ENCODE peak calls at places on chromosomes 3 and 15, in four cellular contexts. X, H, Q and F are unnamed samples.

GRCh38 chr3:4297486-4297885 is 5.7 kb upstream of the SETMAR start:
- DNase-seq in X (peak), H (no peak), Q (no peak), F (no peak)

GRCh38 chr3:70488131-70488530 is 175.7 kb upstream of the MDFIC2 start:
- DNase-seq in X (no peak), H (no peak), Q (peak), F (no peak)

GRCh38 chr15:49255966-49256759 is 86.1 kb downstream of the GALK2 start:
- DNase-seq in X (no peak), H (no peak), Q (no peak), F (no peak)

GRCh38 chr15:49627407-49627877 is 6.6 kb downstream of the DTWD1 start:
- DNase-seq in X (no peak), H (no peak), Q (peak), F (peak)

GRCh38 chr15:48244923-48245322 is 38.8 kb downstream of the SLC12A1 start:
- DNase-seq in X (no peak), H (no peak), Q (peak), F (peak)

GRCh38 chr3:79161941-79162340 is 605.9 kb downstream of the ROBO1 start:
- DNase-seq in X (no peak), H (no peak), Q (peak), F (no peak)

GRCh38 chr15:42716626-42717025 is 20.3 kb downstream of the CDAN1 start:
- DNase-seq in X (no peak), H (no peak), Q (peak), F (no peak)

GRCh38 chr15:50077655-50078054 is 41.4 kb downstream of the ATP8B4 start:
- DNase-seq in X (no peak), H (no peak), Q (no peak), F (no peak)

GRCh38 chr3:23253214-23253613 is 50.1 kb downstream of the UBE2E2 start:
- DNase-seq in X (no peak), H (no peak), Q (no peak), F (no peak)

GRCh38 chr15:40721716-40722115 is 26.7 kb downstream of the RAD51 start:
- DNase-seq in X (no peak), H (no peak), Q (no peak), F (no peak)

GRCh38 chr3:192183109-192183508 is 544.2 kb downstream of the FGF12 start:
- DNase-seq in X (no peak), H (no peak), Q (no peak), F (no peak)

GRCh38 chr15:83569341-83569740 is 84.6 kb upstream of the ADAMTSL3 start:
- DNase-seq in X (no peak), H (no peak), Q (no peak), F (no peak)

GRCh38 chr3:152196782-152197181 is 71.9 kb upstream of the MBNL1 start:
- DNase-seq in X (no peak), H (no peak), Q (no peak), F (no peak)

DNA sequence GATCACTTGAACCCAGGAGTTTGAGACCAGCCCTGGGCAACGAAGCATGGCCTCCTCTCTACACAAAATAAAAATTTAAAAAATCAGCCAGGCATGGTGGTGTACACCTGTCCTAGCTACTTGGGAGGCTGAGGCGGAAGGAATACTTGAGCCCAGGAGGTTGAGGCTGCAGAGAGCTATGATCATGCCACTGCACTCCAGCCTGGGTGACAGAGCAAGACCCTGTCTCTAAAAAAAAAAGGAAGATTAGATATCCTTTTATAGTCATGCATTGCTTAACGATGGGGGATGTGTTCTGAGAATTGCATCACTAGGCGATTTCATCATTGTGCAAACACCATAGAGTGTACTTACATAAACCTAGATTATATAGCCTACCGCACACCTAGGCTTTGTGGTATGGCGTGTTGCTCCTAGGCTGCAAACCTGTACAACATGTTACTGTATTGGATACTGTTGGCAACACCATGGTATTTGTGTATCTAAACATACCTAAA is 12.6 kb downstream of the ALAS1 start:
- DNase-seq in X (peak), H (no peak), Q (peak), F (no peak)
- H3K27ac ChIP-seq in X (peak), H (no peak), Q (no peak), F (peak)

GRCh38 chr15:56227780-56228179 is 15.9 kb downstream of the RFX7 start:
- DNase-seq in X (no peak), H (no peak), Q (no peak), F (no peak)
- H3K27ac ChIP-seq in X (no peak), H (no peak), Q (no peak), F (no peak)

GRCh38 chr3:138327831-138328230 is 1.8 kb downstream of the NME9 start:
- DNase-seq in X (no peak), H (no peak), Q (no peak), F (peak)
- H3K27ac ChIP-seq in X (no peak), H (no peak), Q (no peak), F (no peak)

GRCh38 chr3:141150431-141150830 is 81.2 kb upstream of the PXYLP1 start:
- DNase-seq in X (no peak), H (no peak), Q (no peak), F (no peak)

GRCh38 chr3:141150931-141151330 is 80.7 kb upstream of the PXYLP1 start:
- DNase-seq in X (no peak), H (no peak), Q (no peak), F (no peak)

GRCh38 chr3:141152801-141153678 is 78.6 kb upstream of the PXYLP1 start:
- DNase-seq in X (no peak), H (peak), Q (no peak), F (no peak)

GRCh38 chr3:141152130-141152529 is 79.5 kb upstream of the PXYLP1 start:
- DNase-seq in X (no peak), H (no peak), Q (no peak), F (no peak)

DNA sequence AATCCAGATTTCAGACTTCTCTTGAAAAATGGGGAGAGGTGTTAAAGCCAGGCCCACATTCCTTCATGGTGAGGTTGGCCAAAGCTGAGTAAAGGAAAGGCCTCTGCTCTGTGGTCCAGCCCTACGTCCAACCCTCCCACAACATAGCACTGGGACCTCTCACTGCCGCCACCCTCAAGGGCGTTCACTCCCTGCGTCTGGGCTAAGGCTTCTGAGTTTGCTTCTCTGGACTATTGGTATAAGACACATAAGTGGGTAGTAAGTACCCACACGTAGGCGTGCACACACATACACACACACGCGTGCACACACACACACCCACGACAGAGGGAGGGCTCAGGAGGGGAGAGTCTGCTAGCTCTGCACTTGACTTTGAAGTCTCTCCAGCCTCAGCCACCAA is 80.2 kb upstream of the PXYLP1 start:
- DNase-seq in X (no peak), H (peak), Q (peak), F (no peak)
- H3K27ac ChIP-seq in X (no peak), H (no peak), Q (no peak), F (no peak)

DNA sequence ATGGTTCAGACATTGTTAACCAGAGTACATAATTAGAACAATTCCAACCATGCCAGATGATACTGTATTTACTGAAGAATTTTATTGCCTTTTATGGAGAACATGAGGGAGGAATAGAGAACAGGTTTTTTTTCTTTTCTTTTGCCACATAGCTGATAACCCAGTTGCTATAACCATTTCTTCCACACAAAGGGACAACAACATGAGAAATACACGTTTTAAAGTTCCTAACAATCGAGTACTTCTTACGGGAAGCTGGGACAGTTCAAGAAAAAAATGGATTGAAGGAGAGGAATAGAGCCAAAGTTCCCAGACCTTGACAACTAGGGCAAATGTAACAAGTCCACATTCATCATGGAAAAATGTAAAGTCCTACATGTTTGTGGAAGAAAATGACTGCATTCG is 71.7 kb downstream of the FILIP1L start:
- DNase-seq in X (no peak), H (no peak), Q (peak), F (no peak)
- H3K27ac ChIP-seq in X (peak), H (peak), Q (peak), F (no peak)

GRCh38 chr3:16132926-16133325 is 41.6 kb upstream of the GALNT15 start:
- DNase-seq in X (no peak), H (peak), Q (peak), F (no peak)
- H3K27ac ChIP-seq in X (no peak), H (peak), Q (no peak), F (no peak)

DNA sequence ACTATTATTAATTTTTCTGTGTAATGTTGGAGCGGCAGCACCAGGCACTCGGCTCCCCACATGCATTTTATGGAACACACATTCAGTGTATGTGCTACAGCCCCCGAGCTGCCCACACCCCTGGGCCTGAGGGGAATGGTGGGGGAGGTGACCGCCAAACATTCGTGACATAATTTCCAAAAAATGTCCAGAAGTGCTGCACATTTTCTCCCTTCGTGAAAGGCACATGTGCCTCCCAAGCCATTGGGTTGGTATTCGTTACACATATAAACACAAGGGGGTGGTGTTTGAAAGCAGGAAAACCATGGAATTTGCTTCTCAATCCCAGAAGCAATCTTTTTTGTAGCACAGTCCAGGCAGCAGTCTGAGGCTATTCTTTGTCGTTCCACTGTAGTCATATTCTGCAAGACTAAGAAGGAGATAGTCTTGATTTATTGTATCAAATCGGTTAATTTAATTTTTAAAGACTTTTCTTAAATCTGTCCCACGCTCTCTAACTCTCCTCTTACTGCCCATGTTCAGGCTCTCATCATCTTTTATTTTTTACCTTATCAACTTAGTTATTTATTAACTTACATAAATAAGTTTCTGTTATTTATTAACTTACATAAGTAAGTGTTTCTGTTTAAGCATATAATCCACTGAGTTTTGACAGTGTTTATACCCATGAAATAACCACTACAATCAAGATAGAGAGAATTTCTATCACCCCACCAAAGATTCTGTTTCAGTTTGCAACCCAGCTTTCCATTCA is 39.2 kb upstream of the POLR2M start:
- DNase-seq in X (peak), H (no peak), Q (peak), F (peak)
- H3K27ac ChIP-seq in X (peak), H (peak), Q (peak), F (no peak)

GRCh38 chr3:58425782-58426181 is 7.8 kb downstream of the PDHB start:
- DNase-seq in X (no peak), H (no peak), Q (no peak), F (no peak)
- H3K27ac ChIP-seq in X (no peak), H (no peak), Q (no peak), F (no peak)

GRCh38 chr15:86010891-86011290 is 68.8 kb upstream of the AGBL1 start:
- DNase-seq in X (no peak), H (no peak), Q (no peak), F (no peak)

GRCh38 chr15:86006546-86006945 is 73.1 kb upstream of the AGBL1 start:
- DNase-seq in X (no peak), H (no peak), Q (no peak), F (no peak)

GRCh38 chr15:86009727-86010126 is 69.9 kb upstream of the AGBL1 start:
- DNase-seq in X (no peak), H (no peak), Q (no peak), F (no peak)

DNA sequence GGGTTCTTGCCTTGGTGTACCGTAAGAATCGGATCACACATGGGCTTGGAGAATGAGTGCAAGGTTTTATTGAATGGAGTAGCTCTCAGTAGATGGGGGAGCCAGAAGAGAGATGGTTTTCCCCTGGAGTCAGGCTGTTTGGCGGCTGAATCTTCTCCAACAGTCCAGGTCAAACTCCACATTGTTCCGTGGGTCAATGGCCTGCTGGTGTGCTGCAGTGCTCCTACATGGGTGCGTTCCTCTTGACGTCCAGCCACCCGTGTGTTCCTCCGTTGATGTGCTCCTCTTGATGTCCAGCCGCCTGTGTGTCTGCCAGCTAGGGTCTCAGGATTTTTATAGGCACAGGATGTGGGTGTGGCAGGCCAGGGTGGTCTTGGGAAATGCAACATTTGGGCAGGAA is 69.3 kb upstream of the AGBL1 start:
- DNase-seq in X (no peak), H (no peak), Q (no peak), F (no peak)
- H3K27ac ChIP-seq in X (no peak), H (no peak), Q (no peak), F (no peak)

GRCh38 chr15:85443046-85443445 is 62.6 kb downstream of the AKAP13 start:
- DNase-seq in X (no peak), H (no peak), Q (no peak), F (no peak)

GRCh38 chr15:85445361-85445760 is 65.0 kb downstream of the AKAP13 start:
- DNase-seq in X (no peak), H (no peak), Q (no peak), F (no peak)

GRCh38 chr15:85444329-85444605 is 63.9 kb downstream of the AKAP13 start:
- DNase-seq in X (no peak), H (no peak), Q (no peak), F (no peak)

GRCh38 chr15:85440451-85440850 is 60.0 kb downstream of the AKAP13 start:
- DNase-seq in X (no peak), H (no peak), Q (no peak), F (no peak)

GRCh38 chr15:85443593-85444328 is 63.4 kb downstream of the AKAP13 start:
- DNase-seq in X (peak), H (no peak), Q (peak), F (peak)
- H3K27ac ChIP-seq in X (peak), H (peak), Q (no peak), F (no peak)